ENCODE peak calls at places on chromosomes 7 and 10, in eight cellular contexts. V is A549, M is fibroblast of lung, R is fibroblast of the aortic adventitia, H is breast epithelium, B is upper lobe of right lung, W is heart left ventricle, S is GM12865. P is an unnamed sample.
A peak's percentile ranks its signal among the peaks of the same experiment; 100 is the strongest.

GRCh38 chr10:100291356-100291755 is 4.9 kb upstream of the BLOC1S2 start:
- DNase-seq in M (no peak), V (no peak), H (no peak), R (no peak), W (no peak), B (no peak), S (no peak), P (no peak)

GRCh38 chr7:105940111-105940510 is 23.0 kb upstream of the CDHR3 start:
- DNase-seq in B (no peak), H (no peak), V (no peak), M (no peak), R (no peak), S (no peak), W (no peak), P (no peak)

GRCh38 chr10:3452683-3453388 is 280.3 kb upstream of the PITRM1 start:
- DNase-seq in W (no peak), M (peak; percentile 96), B (no peak), S (no peak), V (no peak), H (no peak), R (peak; percentile 94), P (peak; percentile 94)

GRCh38 chr7:4244635-4245034 is 437.5 kb upstream of the FOXK1 start:
- DNase-seq in R (no peak), V (no peak), W (no peak), M (no peak), B (no peak), S (no peak), H (no peak), P (no peak)

GRCh38 chr7:91182819-91183405 is 81.3 kb upstream of the FZD1 start:
- DNase-seq in S (no peak), H (no peak), B (no peak), W (no peak), V (no peak), M (peak; percentile 97), R (peak; percentile 95), P (peak; percentile 93)

GRCh38 chr7:26105206-26105605 is 46.8 kb upstream of the NFE2L3 start:
- DNase-seq in H (no peak), V (no peak), B (no peak), M (no peak), W (no peak), R (no peak), S (no peak), P (no peak)

GRCh38 chr7:127770870-127771269 is 118.9 kb downstream of the SND1 start:
- DNase-seq in B (no peak), M (peak; percentile 44), W (no peak), R (peak; percentile 89), S (no peak), V (no peak), H (no peak), P (peak; percentile 80)

GRCh38 chr7:133207687-133208086 is 45.2 kb upstream of the EXOC4 start:
- DNase-seq in B (no peak), W (no peak), V (no peak), M (peak; percentile 17), H (no peak), S (peak; percentile 43), R (no peak), P (peak; percentile 15)

GRCh38 chr7:27547401-27547800 is 115.3 kb downstream of the HIBADH start:
- DNase-seq in B (no peak), S (no peak), M (no peak), H (no peak), V (no peak), R (peak; percentile 48), W (no peak), P (peak; percentile 86)

GRCh38 chr7:23415198-23415597 is 55.1 kb downstream of the IGF2BP3 start:
- DNase-seq in V (no peak), S (no peak), B (no peak), M (no peak), W (no peak), R (no peak), H (no peak), P (no peak)

GRCh38 chr7:108072116-108072515 is 58.0 kb downstream of the LAMB4 start:
- DNase-seq in B (no peak), V (no peak), R (no peak), S (no peak), M (no peak), H (no peak), W (no peak), P (no peak)

GRCh38 chr10:59905735-59906416 is 480 bp downstream of the CCDC6 start:
- DNase-seq in B (peak; percentile 71), W (no peak), R (no peak), V (no peak), M (no peak), H (no peak), S (no peak), P (no peak)

GRCh38 chr7:139626817-139627216 is 103.3 kb downstream of the CLEC2L start:
- DNase-seq in M (no peak), V (no peak), B (no peak), S (no peak), R (no peak), W (no peak), H (no peak), P (no peak)

GRCh38 chr7:23469150-23469960 is 936 bp downstream of the IGF2BP3 start:
- DNase-seq in S (peak; percentile 69), W (no peak), B (no peak), H (no peak), R (peak; percentile 14), M (no peak), V (no peak), P (no peak)

GRCh38 chr10:127576751-127577161 is 27.6 kb downstream of the NPS start:
- DNase-seq in V (no peak), W (peak; percentile 43), M (no peak), S (no peak), B (no peak), R (no peak), H (no peak), P (no peak)

GRCh38 chr10:75957321-75957720 is 525.9 kb downstream of the LRMDA start:
- DNase-seq in R (peak; percentile 4), B (no peak), W (no peak), M (no peak), H (no peak), V (no peak), S (no peak), P (no peak)

GRCh38 chr10:75959912-75960311 is 528.5 kb downstream of the LRMDA start:
- DNase-seq in H (no peak), R (peak; percentile 4), S (no peak), B (no peak), M (peak; percentile 17), W (no peak), V (no peak), P (peak; percentile 33)

GRCh38 chr10:75957721-75958120 is 526.3 kb downstream of the LRMDA start:
- DNase-seq in R (no peak), M (no peak), H (no peak), S (no peak), B (no peak), V (no peak), W (no peak), P (no peak)

GRCh38 chr10:75956624-75957023 is 525.2 kb downstream of the LRMDA start:
- DNase-seq in M (peak; percentile 17), B (no peak), H (no peak), S (peak; percentile 7), W (no peak), V (no peak), R (peak; percentile 7), P (no peak)

DNA sequence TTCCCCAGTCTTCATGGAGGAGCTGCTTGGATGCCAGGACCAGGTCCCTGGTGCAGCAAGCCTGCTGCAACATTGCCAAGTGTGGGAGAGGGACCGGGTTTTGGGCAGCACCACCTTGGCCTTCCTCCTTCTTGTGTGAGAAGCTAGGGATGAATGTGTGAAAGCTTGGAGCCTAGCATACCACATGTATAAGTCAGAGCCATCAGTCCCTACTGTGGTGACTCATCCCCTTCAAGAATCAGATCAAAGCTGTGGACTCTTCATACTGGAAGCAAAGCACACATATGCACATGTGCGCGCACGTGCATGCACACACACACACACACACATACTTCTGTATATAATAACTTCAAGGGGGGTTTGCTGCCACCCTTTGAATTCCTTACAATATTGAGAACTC is 527.8 kb downstream of the LRMDA start:
- DNase-seq in V (peak; percentile 41), S (no peak), M (peak; percentile 84), H (no peak), W (no peak), R (peak; percentile 72), B (no peak), P (peak; percentile 95)
- TF ChIP-seq CTCF in V (no peak), S (no peak), M (no peak), H (no peak), W (no peak), R (no peak), B (no peak), P (no peak)

DNA sequence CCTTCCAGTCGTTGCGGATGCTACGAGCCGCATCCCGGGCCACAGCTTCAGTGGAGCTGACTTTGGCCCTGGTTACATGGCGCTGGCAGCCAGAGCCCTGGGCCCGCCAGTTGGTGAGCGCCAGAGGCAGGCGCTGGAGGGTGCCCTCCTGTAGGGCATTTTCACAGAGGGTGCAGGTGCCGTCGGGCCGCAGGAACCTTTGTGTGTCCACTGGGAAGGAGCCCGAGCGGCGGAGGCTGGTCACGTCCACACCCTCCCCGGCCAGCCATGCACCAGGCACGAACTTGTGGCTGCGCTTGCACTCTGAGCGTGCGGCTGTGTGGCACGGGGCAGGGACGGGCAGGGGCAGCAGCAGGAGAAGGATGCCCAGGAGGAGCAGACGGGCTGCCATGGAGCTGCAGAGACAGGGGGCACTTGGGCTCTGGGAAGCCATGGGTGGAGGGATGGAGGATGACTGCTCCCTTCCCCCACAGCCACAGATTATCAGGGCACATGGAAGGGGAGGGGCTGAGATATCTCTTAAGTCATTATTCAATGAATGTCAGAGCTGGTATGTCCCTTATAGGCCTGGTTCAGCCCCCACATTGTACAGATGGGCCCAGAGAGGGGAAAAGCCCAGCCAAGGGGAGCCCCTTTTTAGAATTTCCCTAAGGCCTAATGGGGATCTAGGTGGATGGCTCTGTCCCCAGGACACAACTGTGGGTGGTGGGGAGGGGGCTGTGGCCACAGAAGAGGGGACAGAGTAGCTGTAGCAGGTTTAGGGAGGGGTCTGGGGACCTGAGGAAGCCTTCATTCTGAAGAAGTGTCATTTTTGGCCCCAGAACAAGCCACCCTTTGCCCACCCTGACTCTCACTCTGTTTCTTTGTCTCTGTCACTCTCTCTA is 1.8 kb downstream of the PRF1 start:
- DNase-seq in V (no peak), S (no peak), M (no peak), B (no peak), W (no peak), H (peak; percentile 1), R (no peak), P (no peak)
- H3K4me3 ChIP-seq in V (no peak overlapping the region), S (no peak overlapping the region), M (no peak overlapping the region), B (peak overlapping the region; percentile 28), W (no peak overlapping the region), H (no peak overlapping the region), R (no peak overlapping the region), P (no peak overlapping the region)

GRCh38 chr7:85806321-85806720 is 619.5 kb upstream of the SEMA3D start:
- DNase-seq in R (no peak), W (no peak), M (no peak), V (no peak), B (no peak), S (no peak), H (no peak), P (no peak)
- TF ChIP-seq CTCF in R (no peak), W (no peak), M (no peak), V (no peak), B (no peak), S (peak; percentile 14), H (no peak), P (no peak)

DNA sequence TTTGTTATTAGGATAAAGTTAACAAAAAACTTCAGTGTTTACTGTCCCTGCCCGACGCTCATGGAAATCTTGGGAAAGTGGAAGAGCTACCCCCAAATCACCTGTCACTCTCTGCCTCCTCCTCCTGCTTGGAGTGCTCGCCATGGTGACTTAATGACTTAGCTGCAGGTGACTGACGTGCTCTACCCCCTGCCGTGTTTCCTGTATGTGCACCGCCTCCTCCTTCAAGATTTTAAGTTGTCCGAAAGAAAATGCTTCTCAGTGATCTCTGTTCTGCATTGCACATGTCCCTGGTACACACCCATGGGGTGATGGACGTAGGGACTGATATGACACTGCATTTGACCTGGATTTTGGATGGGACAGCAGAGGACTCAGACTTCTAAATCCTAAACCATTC is 338.8 kb upstream of the SHH start:
- DNase-seq in S (no peak), H (no peak), M (no peak), B (peak; percentile 27), R (no peak), V (no peak), W (no peak), P (no peak)
- H3K4me3 ChIP-seq in S (no peak overlapping the region), H (no peak overlapping the region), M (no peak overlapping the region), B (no peak overlapping the region), R (no peak overlapping the region), V (no peak overlapping the region), W (no peak overlapping the region), P (no peak overlapping the region)